ENCODE peak calls at places on chromosome 1, in six cellular contexts. X is prostate gland, Z is upper lobe of left lung, P is H54, G is ovary, K is endothelial cell of umbilical vein. Q is an unnamed sample.

GRCh38 chr1:46198026-46198826 is at the start of gene POMGNT1:
- DNase-seq in X (no peak), Z (peak), P (peak), G (peak), K (peak), Q (peak)

GRCh38 chr1:30680429-30680828 is 43.0 kb downstream of the MATN1 start:
- DNase-seq in X (no peak), Z (no peak), P (no peak), G (no peak), K (no peak), Q (no peak)

GRCh38 chr1:221069178-221069903 is 190.1 kb downstream of the HLX start:
- DNase-seq in X (no peak), Z (no peak), P (no peak), G (no peak), K (no peak), Q (no peak)

GRCh38 chr1:24903955-24904730 is 25.9 kb downstream of the RUNX3 start:
- DNase-seq in X (no peak), Z (no peak), P (no peak), G (peak), K (no peak), Q (peak)

GRCh38 chr1:2585318-2586092 is 1.1 kb upstream of the PRXL2B start:
- DNase-seq in X (peak), Z (peak), P (peak), G (peak), K (peak), Q (peak)

GRCh38 chr1:24152631-24153494 is 9.9 kb upstream of the IL22RA1 start:
- DNase-seq in X (no peak), Z (no peak), P (no peak), G (no peak), K (no peak), Q (no peak)

GRCh38 chr1:98429851-98430496 is 231.5 kb upstream of the SNX7 start:
- DNase-seq in X (no peak), Z (no peak), P (no peak), G (no peak), K (no peak), Q (no peak)

GRCh38 chr1:48876221-48876785 is 99.6 kb upstream of the BEND5 start:
- DNase-seq in X (no peak), Z (no peak), P (no peak), G (no peak), K (no peak), Q (no peak)

GRCh38 chr1:5994713-5995621 is 2.7 kb upstream of the NPHP4 start:
- DNase-seq in X (no peak), Z (no peak), P (no peak), G (no peak), K (no peak), Q (peak)

GRCh38 chr1:94804442-94804837 is 15.7 kb upstream of the SLC44A3 start:
- DNase-seq in X (no peak), Z (no peak), P (no peak), G (no peak), K (no peak), Q (no peak)

GRCh38 chr1:12208764-12209494 is 20.9 kb upstream of the VPS13D start:
- DNase-seq in X (peak), Z (no peak), P (peak), G (peak), K (peak), Q (peak)

GRCh38 chr1:157231844-157232550 is 93.8 kb upstream of the ETV3 start:
- DNase-seq in X (no peak), Z (no peak), P (no peak), G (no peak), K (no peak), Q (no peak)

GRCh38 chr1:4978660-4979390 is 324.4 kb downstream of the AJAP1 start:
- DNase-seq in X (no peak), Z (no peak), P (no peak), G (no peak), K (no peak), Q (no peak)

GRCh38 chr1:89536555-89537393 is 12.1 kb downstream of the LRRC8B start:
- DNase-seq in X (no peak), Z (no peak), P (no peak), G (no peak), K (no peak), Q (no peak)

GRCh38 chr1:212498243-212498642 is 65.5 kb downstream of the NENF start:
- DNase-seq in X (no peak), Z (no peak), P (peak), G (no peak), K (no peak), Q (no peak)

GRCh38 chr1:157034137-157034800 is 11.3 kb downstream of the ARHGEF11 start:
- DNase-seq in X (no peak), Z (no peak), P (no peak), G (no peak), K (peak), Q (no peak)

DNA sequence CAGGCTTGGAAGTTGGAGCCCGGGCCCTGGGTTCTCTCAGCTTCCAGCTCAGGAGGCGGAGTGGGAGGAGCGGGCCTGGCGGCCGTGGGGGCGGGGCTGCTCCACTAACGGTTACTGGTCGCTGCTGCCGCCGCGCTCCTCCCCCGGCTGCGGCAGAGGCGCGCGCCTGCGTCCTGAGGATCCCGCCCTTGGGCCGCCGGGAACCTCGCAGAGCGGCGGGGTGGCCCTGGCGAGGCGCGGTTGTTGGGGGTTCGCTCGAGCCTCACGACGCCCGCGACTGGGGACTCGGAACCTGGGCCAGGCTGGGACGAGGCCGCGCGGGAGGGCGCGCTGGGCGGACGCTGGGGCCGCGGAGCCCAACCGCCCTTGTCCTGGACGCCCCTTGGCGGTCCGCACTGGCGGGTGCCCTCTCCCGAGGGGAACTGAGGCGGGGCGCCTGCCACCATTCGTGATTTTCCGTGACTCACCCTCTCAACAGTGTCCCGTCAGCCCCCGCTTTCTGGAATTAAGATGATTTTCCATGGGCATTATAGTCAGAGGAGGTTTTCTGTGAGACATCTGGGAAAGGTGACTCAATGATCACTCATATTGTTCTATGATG is 34.1 kb downstream of the OR2G3 start:
- DNase-seq in X (peak), Z (peak), P (no peak), G (peak), K (no peak), Q (no peak)
- TF ChIP-seq POLR2A in X (no peak), Z (no peak), P (no peak), G (no peak), K (no peak), Q (no peak)

DNA sequence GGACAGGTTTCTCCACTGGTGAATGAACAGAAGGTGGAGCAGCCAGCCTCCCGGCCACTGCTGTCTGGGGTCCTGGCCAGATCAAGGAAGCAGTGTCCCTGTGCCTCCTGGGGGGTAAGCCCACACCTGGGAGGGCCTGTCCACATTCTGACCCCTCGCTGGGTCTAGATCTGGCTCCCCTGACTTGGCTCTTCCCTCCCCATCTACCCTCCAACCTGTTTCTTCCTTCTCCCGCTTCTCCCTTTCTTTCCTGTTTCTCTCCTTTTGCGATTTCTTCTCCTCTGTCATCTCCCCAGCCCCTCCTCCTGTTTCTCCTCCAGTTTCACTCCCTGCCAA is 378 bp downstream of the RORC start:
- DNase-seq in X (no peak), Z (no peak), P (no peak), G (no peak), K (no peak), Q (no peak)
- TF ChIP-seq POLR2A in X (no peak), Z (no peak), P (no peak), G (no peak), K (no peak), Q (no peak)

GRCh38 chr1:200038987-200039848 is 11.7 kb downstream of the NR5A2 start:
- DNase-seq in X (no peak), Z (peak), P (peak), G (no peak), K (peak), Q (no peak)
- TF ChIP-seq POLR2A in X (no peak), Z (no peak), P (no peak), G (no peak), K (no peak), Q (no peak)

DNA sequence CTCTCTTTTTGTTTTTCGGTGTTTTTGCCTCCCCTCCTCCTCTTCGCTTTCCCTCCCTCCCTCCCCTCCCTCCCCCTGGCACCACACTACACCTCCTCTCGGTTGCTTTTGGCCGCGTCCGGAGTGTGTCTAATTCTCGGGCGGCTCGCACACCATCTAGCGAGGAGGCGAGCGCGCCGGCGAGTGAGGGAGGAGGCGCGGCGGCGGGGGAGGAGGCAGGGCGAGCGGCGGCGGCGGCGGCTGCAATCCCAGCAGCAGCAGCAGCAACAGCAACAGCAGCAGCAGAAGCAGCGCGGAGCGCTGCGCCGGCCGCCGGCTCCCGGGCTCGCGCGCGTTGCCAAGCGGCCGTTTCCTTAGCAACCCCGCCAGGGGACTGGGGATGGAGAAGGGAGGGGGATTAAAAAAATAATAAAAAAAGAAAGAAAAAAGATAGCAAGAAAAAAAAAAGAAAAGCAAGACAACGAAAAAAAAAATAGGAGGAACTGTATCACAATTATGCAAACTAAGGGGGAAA is 408 bp upstream of the NEGR1 start:
- DNase-seq in X (peak), Z (peak), P (peak), G (peak), K (peak), Q (no peak)
- TF ChIP-seq POLR2A in X (peak), Z (no peak), P (no peak), G (peak), K (no peak), Q (no peak)

DNA sequence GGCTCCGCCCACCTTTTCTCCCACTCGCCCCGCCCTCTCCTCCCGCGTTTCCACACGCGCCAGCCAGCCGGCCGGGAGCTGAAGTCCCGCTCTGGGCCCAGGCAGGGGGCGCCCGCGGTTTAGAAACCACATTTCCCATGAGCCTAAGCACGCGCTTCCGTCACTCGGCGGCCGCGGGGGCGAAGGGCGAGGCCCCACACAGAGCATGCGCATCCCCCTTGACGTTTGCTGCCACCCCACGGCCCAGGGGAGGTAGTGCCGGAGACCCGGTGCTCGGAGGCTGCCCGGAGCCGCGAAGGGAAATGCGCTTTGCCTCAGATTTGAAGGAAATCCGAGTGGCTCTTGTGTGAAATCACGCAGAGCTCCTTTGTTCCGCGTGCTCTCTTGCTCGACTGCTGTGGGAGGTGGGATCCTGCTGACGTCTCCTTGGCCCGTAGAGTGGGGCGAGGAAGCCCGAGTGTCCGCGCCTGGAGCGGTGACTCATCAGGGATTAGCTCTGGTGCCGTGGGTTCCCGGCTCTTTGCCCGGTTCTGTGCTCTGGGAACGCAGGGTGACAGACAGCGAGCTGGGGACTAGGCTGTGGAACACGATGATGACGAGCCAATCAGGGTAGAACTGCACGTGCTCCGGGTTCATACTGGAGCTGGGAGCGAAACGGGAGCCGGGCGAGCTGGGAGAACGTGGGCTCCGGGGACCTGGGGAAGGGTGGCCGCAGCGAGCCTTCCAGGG is 406 bp upstream of the B3GALNT2 start:
- DNase-seq in X (peak), Z (peak), P (peak), G (peak), K (peak), Q (peak)
- TF ChIP-seq POLR2A in X (peak), Z (no peak), P (peak), G (peak), K (peak), Q (peak)

GRCh38 chr1:223534677-223535076 is 130.8 kb downstream of the CAPN8 start:
- DNase-seq in X (no peak), Z (no peak), P (no peak), G (no peak), K (no peak), Q (no peak)
- TF ChIP-seq POLR2A in X (no peak), Z (no peak), P (no peak), G (no peak), K (no peak), Q (no peak)